ENCODE peak calls at places on chromosomes 1 and 21, in eight cellular contexts. One of them, this sample, is unnamed.

GRCh38 chr21:32336711-32337110 is 38.1 kb downstream of the MRAP start:
- DNase-seq in anterior cingulate cortex: peak
- DNase-seq in C1 segment of cervical spinal cord: peak
- DNase-seq in activated naive CD4-positive, alpha-beta T cell treated with Interleukin-2 at 50 U/mL for 16 hours: no peak
- DNase-seq in iPS-NIHi11: no peak
- DNase-seq in MCF 10A: peak
- DNase-seq in DMS153: no peak
- DNase-seq in AG08395: peak
- DNase-seq in this sample: no peak

GRCh38 chr1:174871886-174872285 is 127.9 kb upstream of the CACYBP start:
- DNase-seq in anterior cingulate cortex: no peak
- DNase-seq in C1 segment of cervical spinal cord: no peak
- DNase-seq in activated naive CD4-positive, alpha-beta T cell treated with Interleukin-2 at 50 U/mL for 16 hours: no peak
- DNase-seq in iPS-NIHi11: peak
- DNase-seq in MCF 10A: no peak
- DNase-seq in DMS153: no peak
- DNase-seq in AG08395: no peak
- DNase-seq in this sample: no peak

GRCh38 chr1:8662380-8663072 is 154.9 kb downstream of the RERE start:
- DNase-seq in anterior cingulate cortex: no peak
- DNase-seq in C1 segment of cervical spinal cord: no peak
- DNase-seq in activated naive CD4-positive, alpha-beta T cell treated with Interleukin-2 at 50 U/mL for 16 hours: no peak
- DNase-seq in iPS-NIHi11: no peak
- DNase-seq in MCF 10A: no peak
- DNase-seq in DMS153: no peak
- DNase-seq in AG08395: no peak
- DNase-seq in this sample: no peak

GRCh38 chr1:34928066-34928864 is 1.2 kb downstream of the DLGAP3 start:
- DNase-seq in anterior cingulate cortex: no peak
- DNase-seq in C1 segment of cervical spinal cord: no peak
- DNase-seq in activated naive CD4-positive, alpha-beta T cell treated with Interleukin-2 at 50 U/mL for 16 hours: no peak
- DNase-seq in iPS-NIHi11: no peak
- DNase-seq in MCF 10A: no peak
- DNase-seq in DMS153: no peak
- DNase-seq in AG08395: no peak
- DNase-seq in this sample: no peak

GRCh38 chr1:175679931-175680652 is 63.3 kb downstream of the TNR start:
- DNase-seq in anterior cingulate cortex: peak
- DNase-seq in C1 segment of cervical spinal cord: peak
- DNase-seq in activated naive CD4-positive, alpha-beta T cell treated with Interleukin-2 at 50 U/mL for 16 hours: no peak
- DNase-seq in iPS-NIHi11: no peak
- DNase-seq in MCF 10A: no peak
- DNase-seq in DMS153: no peak
- DNase-seq in AG08395: no peak
- DNase-seq in this sample: no peak

GRCh38 chr1:154353966-154354365 is 28.6 kb downstream of the ATP8B2 start:
- DNase-seq in anterior cingulate cortex: no peak
- DNase-seq in C1 segment of cervical spinal cord: no peak
- DNase-seq in activated naive CD4-positive, alpha-beta T cell treated with Interleukin-2 at 50 U/mL for 16 hours: no peak
- DNase-seq in iPS-NIHi11: no peak
- DNase-seq in MCF 10A: no peak
- DNase-seq in DMS153: no peak
- DNase-seq in AG08395: no peak
- DNase-seq in this sample: no peak

GRCh38 chr21:33230518-33231324 is 983 bp downstream of the IFNAR2 start:
- DNase-seq in anterior cingulate cortex: peak
- DNase-seq in C1 segment of cervical spinal cord: peak
- DNase-seq in activated naive CD4-positive, alpha-beta T cell treated with Interleukin-2 at 50 U/mL for 16 hours: peak
- DNase-seq in iPS-NIHi11: peak
- DNase-seq in MCF 10A: peak
- DNase-seq in DMS153: no peak
- DNase-seq in AG08395: peak
- DNase-seq in this sample: peak

GRCh38 chr21:27505516-27505915 is 538.6 kb upstream of the ADAMTS5 start:
- DNase-seq in anterior cingulate cortex: no peak
- DNase-seq in C1 segment of cervical spinal cord: no peak
- DNase-seq in activated naive CD4-positive, alpha-beta T cell treated with Interleukin-2 at 50 U/mL for 16 hours: no peak
- DNase-seq in iPS-NIHi11: no peak
- DNase-seq in MCF 10A: peak
- DNase-seq in DMS153: no peak
- DNase-seq in AG08395: peak
- DNase-seq in this sample: no peak

GRCh38 chr1:8562222-8562621 is 244.3 kb downstream of the SLC45A1 start:
- DNase-seq in anterior cingulate cortex: no peak
- DNase-seq in C1 segment of cervical spinal cord: no peak
- DNase-seq in activated naive CD4-positive, alpha-beta T cell treated with Interleukin-2 at 50 U/mL for 16 hours: no peak
- DNase-seq in iPS-NIHi11: no peak
- DNase-seq in MCF 10A: no peak
- DNase-seq in DMS153: no peak
- DNase-seq in AG08395: no peak
- DNase-seq in this sample: no peak

GRCh38 chr1:53754484-53755312 is 15.7 kb upstream of the GLIS1 start:
- DNase-seq in anterior cingulate cortex: no peak
- DNase-seq in C1 segment of cervical spinal cord: no peak
- DNase-seq in activated naive CD4-positive, alpha-beta T cell treated with Interleukin-2 at 50 U/mL for 16 hours: no peak
- DNase-seq in iPS-NIHi11: peak
- DNase-seq in MCF 10A: peak
- DNase-seq in DMS153: no peak
- DNase-seq in AG08395: peak
- DNase-seq in this sample: no peak

GRCh38 chr1:159877695-159878444 is 15.4 kb upstream of the VSIG8 start:
- DNase-seq in anterior cingulate cortex: no peak
- DNase-seq in C1 segment of cervical spinal cord: no peak
- DNase-seq in activated naive CD4-positive, alpha-beta T cell treated with Interleukin-2 at 50 U/mL for 16 hours: no peak
- DNase-seq in iPS-NIHi11: no peak
- DNase-seq in MCF 10A: peak
- DNase-seq in DMS153: no peak
- DNase-seq in AG08395: no peak
- DNase-seq in this sample: no peak

GRCh38 chr1:1349256-1350012 is at the start of gene DVL1:
- DNase-seq in anterior cingulate cortex: peak
- DNase-seq in C1 segment of cervical spinal cord: peak
- DNase-seq in activated naive CD4-positive, alpha-beta T cell treated with Interleukin-2 at 50 U/mL for 16 hours: peak
- DNase-seq in iPS-NIHi11: peak
- DNase-seq in MCF 10A: no peak
- DNase-seq in DMS153: peak
- DNase-seq in AG08395: peak
- DNase-seq in this sample: peak

GRCh38 chr1:26289158-26290059 is 9.5 kb downstream of the SH3BGRL3 start:
- DNase-seq in anterior cingulate cortex: no peak
- DNase-seq in C1 segment of cervical spinal cord: no peak
- DNase-seq in activated naive CD4-positive, alpha-beta T cell treated with Interleukin-2 at 50 U/mL for 16 hours: no peak
- DNase-seq in iPS-NIHi11: peak
- DNase-seq in MCF 10A: no peak
- DNase-seq in DMS153: no peak
- DNase-seq in AG08395: no peak
- DNase-seq in this sample: peak

GRCh38 chr1:183276386-183276785 is 90.3 kb downstream of the LAMC2 start:
- DNase-seq in anterior cingulate cortex: no peak
- DNase-seq in C1 segment of cervical spinal cord: no peak
- DNase-seq in activated naive CD4-positive, alpha-beta T cell treated with Interleukin-2 at 50 U/mL for 16 hours: no peak
- DNase-seq in iPS-NIHi11: no peak
- DNase-seq in MCF 10A: no peak
- DNase-seq in DMS153: no peak
- DNase-seq in AG08395: no peak
- DNase-seq in this sample: no peak

This sample was measured in ecto neural progenitor cell.